ENCODE peak calls at places on chromosomes 12 and 14, in seven cellular contexts. U is IMR-90, D is PC-3, S is colonic mucosa, V is left ventricle myocardium inferior, I is left lung, F is RWPE2. B is an unnamed sample.
A peak's percentile ranks its signal among the peaks of the same experiment; 100 is the strongest.

GRCh38 chr14:61174395-61175386 is 106.4 kb downstream of the TMEM30B start:
- DNase-seq in U (peak; percentile 82), D (peak; percentile 68), S (no peak), V (no peak), I (no peak), F (no peak), B (no peak)

GRCh38 chr12:121697093-121697698 is 15.4 kb upstream of the TMEM120B start:
- DNase-seq in U (peak; percentile 53), D (peak; percentile 88), S (peak; percentile 45), V (no peak), I (no peak), F (no peak), B (no peak)

GRCh38 chr12:106897082-106897481 is 58.6 kb upstream of the TMEM263 start:
- DNase-seq in U (peak; percentile 45), D (peak; percentile 50), S (no peak), V (no peak), I (no peak), F (no peak), B (no peak)

GRCh38 chr14:100994082-100994481 is 90.6 kb upstream of the RTL1 start:
- DNase-seq in U (peak; percentile 54), D (peak; percentile 75), S (no peak), V (no peak), I (no peak), F (no peak), B (no peak)

GRCh38 chr12:119412811-119413794 is 78.6 kb downstream of the CCDC60 start:
- DNase-seq in U (peak; percentile 59), D (peak; percentile 74), S (peak; percentile 65), V (peak; percentile 50), I (no peak), F (no peak), B (peak; percentile 24)

GRCh38 chr14:78997811-78998210 is 827.6 kb downstream of the NRXN3 start:
- DNase-seq in U (peak; percentile 71), D (no peak), S (no peak), V (no peak), I (no peak), F (no peak), B (peak; percentile 26)

GRCh38 chr12:57626929-57627445 is 6.0 kb downstream of the B4GALNT1 start:
- DNase-seq in U (no peak), D (no peak), S (no peak), V (no peak), I (no peak), F (no peak), B (no peak)

GRCh38 chr14:35689000-35689460 is 120.1 kb downstream of the RALGAPA1 start:
- DNase-seq in U (no peak), D (no peak), S (no peak), V (no peak), I (no peak), F (no peak), B (no peak)

GRCh38 chr12:89544730-89545184 is 18.9 kb upstream of the POC1B start:
- DNase-seq in U (no peak), D (no peak), S (peak; percentile 46), V (peak; percentile 56), I (peak; percentile 68), F (no peak), B (no peak)

GRCh38 chr12:115857160-115857920 is 420.2 kb downstream of the MED13L start:
- DNase-seq in U (no peak), D (peak; percentile 22), S (no peak), V (no peak), I (no peak), F (no peak), B (no peak)

GRCh38 chr12:24661657-24662096 is 287.2 kb downstream of the BCAT1 start:
- DNase-seq in U (peak; percentile 80), D (no peak), S (no peak), V (no peak), I (peak; percentile 86), F (no peak), B (peak; percentile 41)

GRCh38 chr12:10901427-10901826 is 7.9 kb downstream of the TAS2R13 start:
- DNase-seq in U (no peak), D (peak; percentile 45), S (no peak), V (no peak), I (no peak), F (no peak), B (no peak)

GRCh38 chr12:51839310-51839943 is 9.1 kb downstream of the FIGNL2 start:
- DNase-seq in U (no peak), D (no peak), S (no peak), V (no peak), I (no peak), F (no peak), B (no peak)

GRCh38 chr14:90717916-90718315 is 98.3 kb downstream of the TTC7B start:
- DNase-seq in U (peak; percentile 63), D (no peak), S (no peak), V (no peak), I (no peak), F (no peak), B (no peak)

GRCh38 chr14:81172353-81172752 is 48.4 kb downstream of the GTF2A1 start:
- DNase-seq in U (peak; percentile 30), D (no peak), S (no peak), V (no peak), I (no peak), F (no peak), B (no peak)

GRCh38 chr12:95898081-95898480 is 39.3 kb downstream of the SNRPF start:
- DNase-seq in U (no peak), D (no peak), S (no peak), V (no peak), I (no peak), F (no peak), B (no peak)

GRCh38 chr14:68789002-68789797 is 3.7 kb downstream of the ZFP36L1 start:
- DNase-seq in U (peak; percentile 74), D (peak; percentile 89), S (peak; percentile 89), V (peak; percentile 87), I (peak; percentile 93), F (peak; percentile 81), B (no peak)

GRCh38 chr12:56028511-56029165 is 7.8 kb downstream of the IKZF4 start:
- DNase-seq in U (no peak), D (no peak), S (no peak), V (no peak), I (no peak), F (no peak), B (no peak)

GRCh38 chr12:102388469-102388868 is 91.9 kb downstream of the IGF1 start:
- DNase-seq in U (peak; percentile 66), D (no peak), S (no peak), V (no peak), I (no peak), F (no peak), B (peak; percentile 10)

GRCh38 chr14:96693252-96693820 is 103.8 kb upstream of the VRK1 start:
- DNase-seq in U (no peak), D (no peak), S (no peak), V (no peak), I (no peak), F (no peak), B (no peak)

GRCh38 chr14:71319646-71320045 is 412.4 kb downstream of the PCNX1 start:
- DNase-seq in U (peak; percentile 36), D (peak; percentile 36), S (no peak), V (no peak), I (no peak), F (no peak), B (no peak)

GRCh38 chr14:91143862-91144261 is 30.0 kb downstream of the DGLUCY start:
- DNase-seq in U (no peak), D (no peak), S (no peak), V (no peak), I (no peak), F (no peak), B (no peak)

GRCh38 chr12:79747274-79747673 is 56.5 kb upstream of the PAWR start:
- DNase-seq in U (peak; percentile 55), D (no peak), S (no peak), V (no peak), I (no peak), F (no peak), B (no peak)

DNA sequence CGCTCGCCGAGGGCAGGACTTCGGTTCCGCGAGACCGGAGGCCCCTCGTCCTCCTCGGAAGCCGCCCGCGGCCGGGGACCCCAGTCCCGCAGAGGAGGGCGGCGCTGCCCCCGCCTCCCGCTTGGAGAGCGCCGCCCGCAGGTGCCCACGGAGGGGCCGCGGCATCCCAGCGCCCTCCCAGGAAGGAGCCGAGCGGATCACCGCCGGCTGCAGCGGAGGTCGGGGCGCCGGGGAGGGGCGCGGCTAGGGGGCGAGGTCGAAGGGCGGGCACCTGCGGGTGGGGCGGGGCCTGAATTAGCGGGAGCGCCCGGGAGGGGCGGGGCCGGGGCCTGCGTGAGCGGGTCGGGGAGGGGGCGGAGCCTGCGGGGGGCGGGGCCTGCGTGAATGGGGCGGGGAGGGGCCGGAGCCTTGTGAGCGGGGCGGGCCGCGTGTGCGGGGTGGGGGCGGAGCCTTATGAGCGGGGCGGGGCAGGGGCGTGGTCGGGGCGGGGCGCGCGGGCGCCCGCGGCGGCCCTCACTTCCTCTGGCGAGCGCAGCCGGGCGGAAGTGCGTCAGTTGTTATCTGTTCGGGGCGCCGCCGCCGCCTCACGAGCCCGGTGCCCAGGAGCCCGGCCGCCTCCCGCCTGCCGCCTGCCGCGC is at the start of gene FBRSL1:
- DNase-seq in U (peak; percentile 80), D (peak; percentile 85), S (peak; percentile 95), V (peak; percentile 89), I (peak; percentile 97), F (no peak), B (peak; percentile 51)
- TF ChIP-seq CTCF in U (no peak), D (no peak), S (no peak), V (no peak), I (no peak), F (no peak), B (no peak)

GRCh38 chr12:697426-697825 is 34.2 kb upstream of the NINJ2 start:
- DNase-seq in U (no peak), D (no peak), S (no peak), V (no peak), I (no peak), F (no peak), B (no peak)
- H3K9me3 ChIP-seq in U (peaks cover 14% of the 10 kb centered on the region), D (no peaks in the 10 kb centered on the region), S (peaks cover 9% of the 10 kb centered on the region), V (peaks cover 23% of the 10 kb centered on the region), I (peaks cover 25% of the 10 kb centered on the region), F (peaks cover 11% of the 10 kb centered on the region), B (peaks cover 14% of the 10 kb centered on the region)

GRCh38 chr14:33404054-33404453 is 465.4 kb downstream of the NPAS3 start:
- DNase-seq in U (peak; percentile 10), D (peak; percentile 91), S (no peak), V (no peak), I (no peak), F (no peak), B (no peak)
- TF ChIP-seq CTCF in U (no peak), D (peak; percentile 22), S (no peak), V (no peak), I (no peak), F (peak; percentile 9), B (no peak)

DNA sequence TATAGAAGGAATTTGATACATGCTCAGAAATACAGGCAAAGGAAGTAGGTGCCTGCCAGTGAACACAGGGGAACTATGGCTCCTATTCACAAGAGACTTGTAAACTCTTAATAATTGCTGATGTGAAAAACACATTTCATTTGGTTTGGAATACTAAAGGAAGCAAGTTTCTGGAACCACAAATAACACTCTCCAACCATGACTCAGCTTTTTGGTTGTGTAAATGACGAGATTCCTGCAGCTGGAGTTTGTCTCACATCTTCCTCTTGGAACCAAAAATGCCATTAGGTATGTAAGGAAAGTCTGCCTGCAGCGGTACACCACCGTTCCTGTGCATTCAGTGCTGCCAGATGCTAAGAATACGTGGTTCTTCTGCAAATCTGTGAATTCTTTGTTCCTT is 4.5 kb upstream of the OR11H6 start:
- DNase-seq in U (no peak), D (peak; percentile 12), S (no peak), V (no peak), I (no peak), F (no peak), B (no peak)
- H3K9me3 ChIP-seq in U (no peaks in the 10 kb centered on the region), D (no peaks in the 10 kb centered on the region), S (no peaks in the 10 kb centered on the region), V (peaks cover 12% of the 10 kb centered on the region), I (no peaks in the 10 kb centered on the region), F (no peaks in the 10 kb centered on the region), B (peaks cover 11% of the 10 kb centered on the region)

GRCh38 chr12:109923038-109923437 is 23.0 kb downstream of the TCHP start:
- DNase-seq in U (no peak), D (no peak), S (no peak), V (no peak), I (no peak), F (no peak), B (no peak)
- TF ChIP-seq CTCF in U (no peak), D (no peak), S (no peak), V (no peak), I (no peak), F (no peak), B (no peak)

B was measured in AG04450.